ENCODE peak calls at places on chromosome 20, in eight cellular contexts. One of them, this sample, is unnamed.
A peak's percentile ranks its signal among the peaks of the same experiment; 100 is the strongest.

GRCh38 chr20:40809361-40809760 is 120.3 kb upstream of the MAFB start:
- DNase-seq in upper lobe of right lung: no peak
- DNase-seq in fibroblast of lung: no peak
- DNase-seq in NCI-H2081: no peak
- DNase-seq in AG08395: no peak
- DNase-seq in activated B cell treated with CpG ODN at 0.5 μM for 24 hours: no peak
- DNase-seq in activated T-helper 9 cell treated with anti-CD3 and anti-CD28 coated beads, Interleukin-2, amount 50 U/mL, for 16 hours: no peak
- DNase-seq in NAMALWA: no peak
- DNase-seq in this sample: no peak

GRCh38 chr20:63089051-63089907 is 82.5 kb upstream of the BHLHE23 start:
- DNase-seq in upper lobe of right lung: peak; percentile 55
- DNase-seq in fibroblast of lung: no peak
- DNase-seq in NCI-H2081: no peak
- DNase-seq in AG08395: no peak
- DNase-seq in activated B cell treated with CpG ODN at 0.5 μM for 24 hours: no peak
- DNase-seq in activated T-helper 9 cell treated with anti-CD3 and anti-CD28 coated beads, Interleukin-2, amount 50 U/mL, for 16 hours: no peak
- DNase-seq in NAMALWA: no peak
- DNase-seq in this sample: peak; percentile 35

GRCh38 chr20:64102647-64103354 is 4.6 kb downstream of the NPBWR2 start:
- DNase-seq in upper lobe of right lung: peak; percentile 60
- DNase-seq in fibroblast of lung: no peak
- DNase-seq in NCI-H2081: peak; percentile 47
- DNase-seq in AG08395: no peak
- DNase-seq in activated B cell treated with CpG ODN at 0.5 μM for 24 hours: peak; percentile 18
- DNase-seq in activated T-helper 9 cell treated with anti-CD3 and anti-CD28 coated beads, Interleukin-2, amount 50 U/mL, for 16 hours: no peak
- DNase-seq in NAMALWA: peak; percentile 64
- DNase-seq in this sample: peak; percentile 27

GRCh38 chr20:20765696-20766095 is 53.3 kb upstream of the RALGAPA2 start:
- DNase-seq in upper lobe of right lung: no peak
- DNase-seq in fibroblast of lung: no peak
- DNase-seq in NCI-H2081: no peak
- DNase-seq in AG08395: no peak
- DNase-seq in activated B cell treated with CpG ODN at 0.5 μM for 24 hours: no peak
- DNase-seq in activated T-helper 9 cell treated with anti-CD3 and anti-CD28 coated beads, Interleukin-2, amount 50 U/mL, for 16 hours: no peak
- DNase-seq in NAMALWA: no peak
- DNase-seq in this sample: no peak

GRCh38 chr20:18705490-18705889 is 108.1 kb upstream of the SCP2D1 start:
- DNase-seq in upper lobe of right lung: no peak
- DNase-seq in fibroblast of lung: peak; percentile 93
- DNase-seq in NCI-H2081: no peak
- DNase-seq in AG08395: peak; percentile 96
- DNase-seq in activated B cell treated with CpG ODN at 0.5 μM for 24 hours: no peak
- DNase-seq in activated T-helper 9 cell treated with anti-CD3 and anti-CD28 coated beads, Interleukin-2, amount 50 U/mL, for 16 hours: no peak
- DNase-seq in NAMALWA: no peak
- DNase-seq in this sample: no peak

GRCh38 chr20:15889073-15889923 is 684.0 kb downstream of the KIF16B start:
- DNase-seq in upper lobe of right lung: no peak
- DNase-seq in fibroblast of lung: no peak
- DNase-seq in NCI-H2081: peak; percentile 78
- DNase-seq in AG08395: no peak
- DNase-seq in activated B cell treated with CpG ODN at 0.5 μM for 24 hours: no peak
- DNase-seq in activated T-helper 9 cell treated with anti-CD3 and anti-CD28 coated beads, Interleukin-2, amount 50 U/mL, for 16 hours: no peak
- DNase-seq in NAMALWA: no peak
- DNase-seq in this sample: no peak

GRCh38 chr20:20448891-20449290 is 81.0 kb downstream of the INSM1 start:
- DNase-seq in upper lobe of right lung: no peak
- DNase-seq in fibroblast of lung: no peak
- DNase-seq in NCI-H2081: peak; percentile 48
- DNase-seq in AG08395: no peak
- DNase-seq in activated B cell treated with CpG ODN at 0.5 μM for 24 hours: no peak
- DNase-seq in activated T-helper 9 cell treated with anti-CD3 and anti-CD28 coated beads, Interleukin-2, amount 50 U/mL, for 16 hours: no peak
- DNase-seq in NAMALWA: no peak
- DNase-seq in this sample: no peak

GRCh38 chr20:6663751-6664388 is 103.6 kb upstream of the BMP2 start:
- DNase-seq in upper lobe of right lung: no peak
- DNase-seq in fibroblast of lung: peak; percentile 35
- DNase-seq in NCI-H2081: no peak
- DNase-seq in AG08395: no peak
- DNase-seq in activated B cell treated with CpG ODN at 0.5 μM for 24 hours: no peak
- DNase-seq in activated T-helper 9 cell treated with anti-CD3 and anti-CD28 coated beads, Interleukin-2, amount 50 U/mL, for 16 hours: no peak
- DNase-seq in NAMALWA: no peak
- DNase-seq in this sample: no peak

GRCh38 chr20:38201356-38201755 is 36.3 kb upstream of the TGM2 start:
- DNase-seq in upper lobe of right lung: peak; percentile 76
- DNase-seq in fibroblast of lung: peak; percentile 84
- DNase-seq in NCI-H2081: no peak
- DNase-seq in AG08395: peak; percentile 86
- DNase-seq in activated B cell treated with CpG ODN at 0.5 μM for 24 hours: no peak
- DNase-seq in activated T-helper 9 cell treated with anti-CD3 and anti-CD28 coated beads, Interleukin-2, amount 50 U/mL, for 16 hours: no peak
- DNase-seq in NAMALWA: no peak
- DNase-seq in this sample: peak; percentile 58

GRCh38 chr20:60863548-60863947 is 388.5 kb upstream of the CDH4 start:
- DNase-seq in upper lobe of right lung: no peak
- DNase-seq in fibroblast of lung: no peak
- DNase-seq in NCI-H2081: no peak
- DNase-seq in AG08395: no peak
- DNase-seq in activated B cell treated with CpG ODN at 0.5 μM for 24 hours: no peak
- DNase-seq in activated T-helper 9 cell treated with anti-CD3 and anti-CD28 coated beads, Interleukin-2, amount 50 U/mL, for 16 hours: no peak
- DNase-seq in NAMALWA: no peak
- DNase-seq in this sample: no peak

GRCh38 chr20:57708694-57709673 is 831 bp downstream of the PMEPA1 start:
- DNase-seq in upper lobe of right lung: peak; percentile 72
- DNase-seq in fibroblast of lung: no peak
- DNase-seq in NCI-H2081: no peak
- DNase-seq in AG08395: peak; percentile 43
- DNase-seq in activated B cell treated with CpG ODN at 0.5 μM for 24 hours: peak; percentile 42
- DNase-seq in activated T-helper 9 cell treated with anti-CD3 and anti-CD28 coated beads, Interleukin-2, amount 50 U/mL, for 16 hours: peak; percentile 29
- DNase-seq in NAMALWA: no peak
- DNase-seq in this sample: no peak